ENCODE peak calls at places on chromosomes 4 and X, in six cellular contexts. W, N, X, I, T and G are unnamed samples.

GRCh38 chrX:148426467-148426866 is 74.0 kb upstream of the AFF2 start:
- DNase-seq in W (no peak), N (no peak), X (no peak), I (no peak), T (no peak), G (no peak)

GRCh38 chr4:1658581-1658980 is 25.5 kb downstream of the FAM53A start:
- DNase-seq in W (no peak), N (no peak), X (no peak), I (no peak), T (no peak), G (no peak)

GRCh38 chrX:153214934-153215333 is 35.9 kb downstream of the MAGEA1 start:
- DNase-seq in W (no peak), N (no peak), X (peak; percentile 4), I (no peak), T (no peak), G (no peak)

GRCh38 chr4:4415107-4415805 is 28.4 kb downstream of the NSG1 start:
- DNase-seq in W (no peak), N (no peak), X (no peak), I (no peak), T (no peak), G (no peak)

GRCh38 chr4:140300271-140300970 is 73.0 kb upstream of the SCOC start:
- DNase-seq in W (no peak), N (no peak), X (no peak), I (peak; percentile 79), T (peak; percentile 15), G (no peak)

GRCh38 chr4:105306158-105306781 is 159.6 kb downstream of the TET2 start:
- DNase-seq in W (no peak), N (peak; percentile 75), X (peak; percentile 82), I (peak; percentile 10), T (peak; percentile 7), G (no peak)

GRCh38 chr4:134028411-134028810 is 173.2 kb downstream of the PABPC4L start:
- DNase-seq in W (no peak), N (no peak), X (no peak), I (peak; percentile 84), T (no peak), G (no peak)

GRCh38 chr4:52588097-52588496 is 71.0 kb downstream of the USP46 start:
- DNase-seq in W (no peak), N (no peak), X (no peak), I (no peak), T (no peak), G (no peak)

GRCh38 chr4:138967313-138967712 is 48.3 kb upstream of the NOCT start:
- DNase-seq in W (no peak), N (no peak), X (peak; percentile 62), I (peak; percentile 87), T (no peak), G (no peak)

GRCh38 chr4:124445071-124445470 is 267.5 kb downstream of the ANKRD50 start:
- DNase-seq in W (no peak), N (no peak), X (no peak), I (no peak), T (no peak), G (no peak)